ENCODE peak calls at places on chromosomes 12 and 14, in four cellular contexts. R, B, L and X are unnamed samples.

GRCh38 chr12:92143280-92143679 is 2.4 kb downstream of the BTG1 start:
- DNase-seq in R (no peak), B (no peak), L (no peak), X (no peak)

GRCh38 chr12:67424784-67425183 is 155.6 kb downstream of the CAND1 start:
- DNase-seq in R (no peak), B (no peak), L (no peak), X (no peak)

GRCh38 chr14:90111895-90112534 is 50.2 kb downstream of the KCNK13 start:
- DNase-seq in R (no peak), B (peak; percentile 60), L (no peak), X (no peak)

GRCh38 chr14:92684801-92685560 is 63.4 kb downstream of the LGMN start:
- DNase-seq in R (no peak), B (no peak), L (no peak), X (no peak)

GRCh38 chr14:74906923-74907620 is 16.0 kb downstream of the RPS6KL1 start:
- DNase-seq in R (no peak), B (no peak), L (no peak), X (no peak)

GRCh38 chr14:63960926-63961567 is 108.2 kb downstream of the SYNE2 start:
- DNase-seq in R (no peak), B (peak; percentile 9), L (no peak), X (peak; percentile 7)

GRCh38 chr14:74945261-74945851 is 10.0 kb downstream of the PGF start:
- DNase-seq in R (no peak), B (peak; percentile 49), L (no peak), X (no peak)

GRCh38 chr12:27076930-27077329 is 5.4 kb downstream of the C12orf71 start:
- DNase-seq in R (no peak), B (no peak), L (no peak), X (no peak)

GRCh38 chr14:53591816-53592215 is 364.8 kb downstream of the BMP4 start:
- DNase-seq in R (no peak), B (no peak), L (no peak), X (no peak)

GRCh38 chr14:104795468-104795780 is at the start of gene AKT1:
- DNase-seq in R (no peak), B (no peak), L (peak; percentile 31), X (peak; percentile 48)

GRCh38 chr14:63852271-63852816 is 460 bp upstream of the SYNE2 start:
- DNase-seq in R (no peak), B (no peak), L (no peak), X (no peak)

GRCh38 chr12:127881371-127882140 is 385.4 kb upstream of the TMEM132C start:
- DNase-seq in R (no peak), B (no peak), L (no peak), X (no peak)

GRCh38 chr14:75825147-75825592 is 156.6 kb downstream of the TGFB3 start:
- DNase-seq in R (no peak), B (no peak), L (no peak), X (no peak)